ENCODE peak calls at places on chromosomes 6 and 20, in six cellular contexts. One of them, this sample, is unnamed.

GRCh38 chr20:41249781-41250281 is 67.7 kb downstream of the ZHX3 start:
- DNase-seq in anterior cingulate cortex: no peak
- DNase-seq in activated T-cell treated with anti-CD3 and anti-CD28 coated beads, Interleukin-2, amount 50 U/mL, for 72 hours: no peak
- DNase-seq in NCI-H1694 treated with DMSO at 0.1 percent for 48 hours: no peak
- DNase-seq in fibroblast of gingiva: peak; percentile 47
- DNase-seq in Ammon's horn: peak; percentile 66
- DNase-seq in this sample: peak; percentile 32

GRCh38 chr20:43015566-43015965 is 174.1 kb downstream of the PTPRT start:
- DNase-seq in fibroblast of gingiva: no peak
- DNase-seq in anterior cingulate cortex: no peak
- DNase-seq in NCI-H1694 treated with DMSO at 0.1 percent for 48 hours: no peak
- DNase-seq in Ammon's horn: no peak
- DNase-seq in activated T-cell treated with anti-CD3 and anti-CD28 coated beads, Interleukin-2, amount 50 U/mL, for 72 hours: no peak
- DNase-seq in this sample: no peak

GRCh38 chr6:33967966-33968724 is 164.3 kb upstream of the MLN start:
- DNase-seq in Ammon's horn: no peak
- DNase-seq in fibroblast of gingiva: no peak
- DNase-seq in activated T-cell treated with anti-CD3 and anti-CD28 coated beads, Interleukin-2, amount 50 U/mL, for 72 hours: no peak
- DNase-seq in NCI-H1694 treated with DMSO at 0.1 percent for 48 hours: peak; percentile 52
- DNase-seq in anterior cingulate cortex: no peak
- DNase-seq in this sample: no peak

GRCh38 chr6:170210651-170211403 is 80.1 kb downstream of the DLL1 start:
- DNase-seq in fibroblast of gingiva: no peak
- DNase-seq in anterior cingulate cortex: no peak
- DNase-seq in NCI-H1694 treated with DMSO at 0.1 percent for 48 hours: no peak
- DNase-seq in activated T-cell treated with anti-CD3 and anti-CD28 coated beads, Interleukin-2, amount 50 U/mL, for 72 hours: no peak
- DNase-seq in Ammon's horn: no peak
- DNase-seq in this sample: no peak

GRCh38 chr6:107784669-107785068 is 39.4 kb downstream of the SCML4 start:
- DNase-seq in fibroblast of gingiva: no peak
- DNase-seq in Ammon's horn: no peak
- DNase-seq in activated T-cell treated with anti-CD3 and anti-CD28 coated beads, Interleukin-2, amount 50 U/mL, for 72 hours: no peak
- DNase-seq in NCI-H1694 treated with DMSO at 0.1 percent for 48 hours: no peak
- DNase-seq in anterior cingulate cortex: no peak
- DNase-seq in this sample: no peak

GRCh38 chr6:138309695-138310094 is 68.0 kb upstream of the SMIM28 start:
- DNase-seq in NCI-H1694 treated with DMSO at 0.1 percent for 48 hours: no peak
- DNase-seq in activated T-cell treated with anti-CD3 and anti-CD28 coated beads, Interleukin-2, amount 50 U/mL, for 72 hours: no peak
- DNase-seq in Ammon's horn: no peak
- DNase-seq in anterior cingulate cortex: no peak
- DNase-seq in fibroblast of gingiva: no peak
- DNase-seq in this sample: no peak

GRCh38 chr6:106490974-106491373 is 130.5 kb downstream of the CRYBG1 start:
- DNase-seq in anterior cingulate cortex: no peak
- DNase-seq in Ammon's horn: no peak
- DNase-seq in fibroblast of gingiva: no peak
- DNase-seq in activated T-cell treated with anti-CD3 and anti-CD28 coated beads, Interleukin-2, amount 50 U/mL, for 72 hours: no peak
- DNase-seq in NCI-H1694 treated with DMSO at 0.1 percent for 48 hours: no peak
- DNase-seq in this sample: no peak

GRCh38 chr20:50191065-50191565 is 485 bp downstream of the CEBPB start:
- DNase-seq in NCI-H1694 treated with DMSO at 0.1 percent for 48 hours: peak; percentile 41
- DNase-seq in anterior cingulate cortex: no peak
- DNase-seq in activated T-cell treated with anti-CD3 and anti-CD28 coated beads, Interleukin-2, amount 50 U/mL, for 72 hours: peak; percentile 81
- DNase-seq in fibroblast of gingiva: no peak
- DNase-seq in Ammon's horn: peak; percentile 28
- DNase-seq in this sample: no peak

GRCh38 chr6:20708367-20709124 is 174.3 kb downstream of the CDKAL1 start:
- DNase-seq in fibroblast of gingiva: no peak
- DNase-seq in activated T-cell treated with anti-CD3 and anti-CD28 coated beads, Interleukin-2, amount 50 U/mL, for 72 hours: peak; percentile 39
- DNase-seq in NCI-H1694 treated with DMSO at 0.1 percent for 48 hours: peak; percentile 53
- DNase-seq in Ammon's horn: no peak
- DNase-seq in anterior cingulate cortex: no peak
- DNase-seq in this sample: no peak

GRCh38 chr6:71665931-71666330 is 220.4 kb upstream of the RIMS1 start:
- DNase-seq in fibroblast of gingiva: peak; percentile 44
- DNase-seq in activated T-cell treated with anti-CD3 and anti-CD28 coated beads, Interleukin-2, amount 50 U/mL, for 72 hours: no peak
- DNase-seq in Ammon's horn: no peak
- DNase-seq in NCI-H1694 treated with DMSO at 0.1 percent for 48 hours: no peak
- DNase-seq in anterior cingulate cortex: no peak
- DNase-seq in this sample: no peak

GRCh38 chr6:12530345-12530744 is 186.2 kb upstream of the PHACTR1 start:
- DNase-seq in NCI-H1694 treated with DMSO at 0.1 percent for 48 hours: no peak
- DNase-seq in anterior cingulate cortex: no peak
- DNase-seq in activated T-cell treated with anti-CD3 and anti-CD28 coated beads, Interleukin-2, amount 50 U/mL, for 72 hours: no peak
- DNase-seq in fibroblast of gingiva: no peak
- DNase-seq in Ammon's horn: no peak
- DNase-seq in this sample: no peak

GRCh38 chr6:11586574-11586973 is 49.0 kb downstream of the TMEM170B start:
- DNase-seq in activated T-cell treated with anti-CD3 and anti-CD28 coated beads, Interleukin-2, amount 50 U/mL, for 72 hours: no peak
- DNase-seq in fibroblast of gingiva: peak; percentile 93
- DNase-seq in anterior cingulate cortex: no peak
- DNase-seq in Ammon's horn: no peak
- DNase-seq in NCI-H1694 treated with DMSO at 0.1 percent for 48 hours: no peak
- DNase-seq in this sample: no peak

GRCh38 chr6:128569737-128570438 is 49.5 kb upstream of the PTPRK start:
- DNase-seq in activated T-cell treated with anti-CD3 and anti-CD28 coated beads, Interleukin-2, amount 50 U/mL, for 72 hours: no peak
- DNase-seq in fibroblast of gingiva: peak; percentile 86
- DNase-seq in anterior cingulate cortex: no peak
- DNase-seq in NCI-H1694 treated with DMSO at 0.1 percent for 48 hours: no peak
- DNase-seq in Ammon's horn: no peak
- DNase-seq in this sample: no peak

GRCh38 chr6:147868493-147869222 is 360.2 kb downstream of the SAMD5 start:
- DNase-seq in anterior cingulate cortex: no peak
- DNase-seq in Ammon's horn: no peak
- DNase-seq in activated T-cell treated with anti-CD3 and anti-CD28 coated beads, Interleukin-2, amount 50 U/mL, for 72 hours: no peak
- DNase-seq in NCI-H1694 treated with DMSO at 0.1 percent for 48 hours: no peak
- DNase-seq in fibroblast of gingiva: peak; percentile 31
- DNase-seq in this sample: no peak

GRCh38 chr6:37531026-37531425 is 31.3 kb upstream of the CCDC167 start:
- DNase-seq in fibroblast of gingiva: no peak
- DNase-seq in activated T-cell treated with anti-CD3 and anti-CD28 coated beads, Interleukin-2, amount 50 U/mL, for 72 hours: no peak
- DNase-seq in Ammon's horn: no peak
- DNase-seq in NCI-H1694 treated with DMSO at 0.1 percent for 48 hours: no peak
- DNase-seq in anterior cingulate cortex: no peak
- DNase-seq in this sample: no peak

GRCh38 chr6:38876470-38876869 is 161.4 kb downstream of the DNAH8 start:
- DNase-seq in Ammon's horn: peak; percentile 83
- DNase-seq in activated T-cell treated with anti-CD3 and anti-CD28 coated beads, Interleukin-2, amount 50 U/mL, for 72 hours: peak; percentile 59
- DNase-seq in NCI-H1694 treated with DMSO at 0.1 percent for 48 hours: no peak
- DNase-seq in anterior cingulate cortex: peak; percentile 9
- DNase-seq in fibroblast of gingiva: no peak
- DNase-seq in this sample: peak; percentile 32

GRCh38 chr6:23003671-23004598 is 434.6 kb downstream of the HDGFL1 start:
- DNase-seq in Ammon's horn: peak; percentile 4
- DNase-seq in activated T-cell treated with anti-CD3 and anti-CD28 coated beads, Interleukin-2, amount 50 U/mL, for 72 hours: no peak
- DNase-seq in anterior cingulate cortex: no peak
- DNase-seq in fibroblast of gingiva: peak; percentile 99
- DNase-seq in NCI-H1694 treated with DMSO at 0.1 percent for 48 hours: peak; percentile 97
- DNase-seq in this sample: no peak

GRCh38 chr6:136317976-136318375 is 28.3 kb upstream of the BCLAF1 start:
- DNase-seq in fibroblast of gingiva: no peak
- DNase-seq in NCI-H1694 treated with DMSO at 0.1 percent for 48 hours: no peak
- DNase-seq in anterior cingulate cortex: no peak
- DNase-seq in Ammon's horn: peak; percentile 22
- DNase-seq in activated T-cell treated with anti-CD3 and anti-CD28 coated beads, Interleukin-2, amount 50 U/mL, for 72 hours: no peak
- DNase-seq in this sample: no peak

GRCh38 chr6:148711833-148712653 is 34.8 kb upstream of the UST start:
- DNase-seq in NCI-H1694 treated with DMSO at 0.1 percent for 48 hours: no peak
- DNase-seq in Ammon's horn: no peak
- DNase-seq in fibroblast of gingiva: peak; percentile 11
- DNase-seq in anterior cingulate cortex: no peak
- DNase-seq in activated T-cell treated with anti-CD3 and anti-CD28 coated beads, Interleukin-2, amount 50 U/mL, for 72 hours: no peak
- DNase-seq in this sample: no peak

This sample was measured in nucleus accumbens.